ENCODE peak calls at places on chromosomes 7 and 10, in four cellular contexts. One of them, this sample, is unnamed.

GRCh38 chr7:57198801-57199200 is 66.6 kb upstream of the ZNF479 start:
- DNase-seq in GM23338: no peak
- DNase-seq in CD4-positive, alpha-beta T cell: no peak
- DNase-seq in cardiac fibroblast: no peak
- DNase-seq in this sample: no peak

GRCh38 chr10:62380002-62380401 is 5.8 kb downstream of the ZNF365 start:
- DNase-seq in GM23338: no peak
- DNase-seq in CD4-positive, alpha-beta T cell: no peak
- DNase-seq in cardiac fibroblast: peak
- DNase-seq in this sample: no peak

GRCh38 chr7:69399038-69399800 is 199.1 kb upstream of the AUTS2 start:
- DNase-seq in GM23338: peak
- DNase-seq in CD4-positive, alpha-beta T cell: no peak
- DNase-seq in cardiac fibroblast: no peak
- DNase-seq in this sample: no peak

GRCh38 chr7:137146552-137146961 is 197.0 kb downstream of the PTN start:
- DNase-seq in GM23338: no peak
- DNase-seq in CD4-positive, alpha-beta T cell: no peak
- DNase-seq in cardiac fibroblast: peak
- DNase-seq in this sample: no peak

GRCh38 chr7:102320601-102321350 is 34.1 kb downstream of the SH2B2 start:
- DNase-seq in GM23338: no peak
- DNase-seq in CD4-positive, alpha-beta T cell: no peak
- DNase-seq in cardiac fibroblast: no peak
- DNase-seq in this sample: no peak

GRCh38 chr7:101990811-101991418 is 173.5 kb downstream of the CUX1 start:
- DNase-seq in GM23338: no peak
- DNase-seq in CD4-positive, alpha-beta T cell: no peak
- DNase-seq in cardiac fibroblast: no peak
- DNase-seq in this sample: no peak

GRCh38 chr10:95374597-95375209 is 83.9 kb upstream of the PDLIM1 start:
- DNase-seq in GM23338: peak
- DNase-seq in CD4-positive, alpha-beta T cell: peak
- DNase-seq in cardiac fibroblast: peak
- DNase-seq in this sample: no peak

GRCh38 chr7:44225566-44226395 is 25.0 kb downstream of the YKT6 start:
- DNase-seq in GM23338: no peak
- DNase-seq in CD4-positive, alpha-beta T cell: no peak
- DNase-seq in cardiac fibroblast: no peak
- DNase-seq in this sample: no peak

GRCh38 chr10:83553366-83553765 is 585.9 kb upstream of the GHITM start:
- DNase-seq in GM23338: no peak
- DNase-seq in CD4-positive, alpha-beta T cell: no peak
- DNase-seq in cardiac fibroblast: no peak
- DNase-seq in this sample: no peak

GRCh38 chr7:72343991-72344390 is 68.1 kb downstream of the CALN1 start:
- DNase-seq in GM23338: peak
- DNase-seq in CD4-positive, alpha-beta T cell: no peak
- DNase-seq in cardiac fibroblast: no peak
- DNase-seq in this sample: no peak

GRCh38 chr10:58851606-58852005 is 324.8 kb upstream of the PHYHIPL start:
- DNase-seq in GM23338: no peak
- DNase-seq in CD4-positive, alpha-beta T cell: no peak
- DNase-seq in cardiac fibroblast: peak
- DNase-seq in this sample: no peak

GRCh38 chr7:77528368-77528767 is 8.7 kb upstream of the PTPN12 start:
- DNase-seq in GM23338: no peak
- DNase-seq in CD4-positive, alpha-beta T cell: no peak
- DNase-seq in cardiac fibroblast: no peak
- DNase-seq in this sample: no peak

GRCh38 chr7:134056816-134057215 is 70.3 kb upstream of the LRGUK start:
- DNase-seq in GM23338: no peak
- DNase-seq in CD4-positive, alpha-beta T cell: no peak
- DNase-seq in cardiac fibroblast: no peak
- DNase-seq in this sample: no peak

GRCh38 chr7:33539198-33539597 is 366.1 kb upstream of the BMPER start:
- DNase-seq in GM23338: peak
- DNase-seq in CD4-positive, alpha-beta T cell: no peak
- DNase-seq in cardiac fibroblast: no peak
- DNase-seq in this sample: no peak

GRCh38 chr7:146235210-146235609 is 118.6 kb downstream of the CNTNAP2 start:
- DNase-seq in GM23338: no peak
- DNase-seq in CD4-positive, alpha-beta T cell: no peak
- DNase-seq in cardiac fibroblast: no peak
- DNase-seq in this sample: no peak

GRCh38 chr10:14781763-14782162 is 7.1 kb upstream of the FAM107B start:
- DNase-seq in GM23338: no peak
- DNase-seq in CD4-positive, alpha-beta T cell: no peak
- DNase-seq in cardiac fibroblast: no peak
- DNase-seq in this sample: no peak

GRCh38 chr10:74137992-74138391 is 12.6 kb downstream of the AP3M1 start:
- DNase-seq in GM23338: no peak
- DNase-seq in CD4-positive, alpha-beta T cell: no peak
- DNase-seq in cardiac fibroblast: no peak
- DNase-seq in this sample: no peak
- TF ChIP-seq CTCF in GM23338: peak
- TF ChIP-seq CTCF in CD4-positive, alpha-beta T cell: no peak
- TF ChIP-seq CTCF in cardiac fibroblast: no peak
- TF ChIP-seq CTCF in this sample: no peak

DNA sequence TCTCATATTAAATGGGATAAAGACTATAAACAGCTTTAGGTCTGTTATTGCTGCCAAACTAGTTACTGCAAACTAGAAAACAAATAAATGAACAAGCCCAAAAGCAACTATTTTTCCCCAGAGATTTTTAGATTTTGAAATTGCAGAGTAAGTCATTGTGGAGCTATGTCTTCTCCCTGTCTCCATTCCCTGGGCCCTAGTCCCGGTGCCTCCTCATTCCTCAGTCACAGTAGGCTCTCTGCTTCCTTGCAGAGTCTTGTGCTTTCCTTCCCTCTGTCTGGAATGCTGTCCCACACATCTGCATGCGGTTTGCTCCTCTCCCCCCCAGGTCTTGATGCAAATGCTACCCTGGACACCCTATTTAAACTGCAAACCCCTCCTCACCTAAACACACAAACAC is 4.0 kb downstream of the PNLIPRP3 start:
- DNase-seq in GM23338: peak
- DNase-seq in CD4-positive, alpha-beta T cell: no peak
- DNase-seq in cardiac fibroblast: no peak
- DNase-seq in this sample: no peak
- TF ChIP-seq CTCF in GM23338: no peak
- TF ChIP-seq CTCF in CD4-positive, alpha-beta T cell: no peak
- TF ChIP-seq CTCF in cardiac fibroblast: no peak
- TF ChIP-seq CTCF in this sample: no peak

GRCh38 chr7:27825890-27826289 is 85.9 kb downstream of the TAX1BP1 start:
- DNase-seq in GM23338: no peak
- DNase-seq in CD4-positive, alpha-beta T cell: no peak
- DNase-seq in cardiac fibroblast: no peak
- DNase-seq in this sample: no peak
- TF ChIP-seq CTCF in GM23338: no peak
- TF ChIP-seq CTCF in CD4-positive, alpha-beta T cell: no peak
- TF ChIP-seq CTCF in cardiac fibroblast: no peak
- TF ChIP-seq CTCF in this sample: no peak

DNA sequence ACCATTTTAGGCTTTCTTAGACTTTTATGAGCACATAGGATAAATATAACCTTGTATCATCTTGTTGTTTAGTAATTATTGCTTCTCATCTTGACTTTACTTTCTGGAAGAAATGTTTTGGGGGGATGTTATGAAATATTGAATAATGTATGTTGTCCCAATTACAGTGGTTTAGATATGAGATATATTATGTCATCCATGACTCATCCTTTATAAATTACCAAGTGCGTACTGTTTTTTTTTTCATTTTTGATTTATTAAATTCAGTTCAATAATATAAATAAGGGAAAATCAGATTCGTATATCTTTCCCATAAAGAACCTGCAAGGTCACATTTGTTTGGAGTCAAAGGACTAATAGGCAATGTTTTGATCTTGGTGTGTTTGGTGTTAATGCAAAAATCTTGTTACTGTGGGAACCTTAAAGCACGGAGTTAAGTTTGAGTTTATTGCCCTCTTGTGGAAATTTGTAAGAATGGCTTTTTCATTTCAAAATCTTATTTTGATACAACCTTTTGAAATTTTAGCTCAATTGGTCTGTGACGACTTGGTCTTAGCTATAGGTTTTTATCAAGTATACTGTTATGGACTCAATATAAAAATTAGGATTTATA is 108.6 kb downstream of the SRI start:
- DNase-seq in GM23338: peak
- DNase-seq in CD4-positive, alpha-beta T cell: no peak
- DNase-seq in cardiac fibroblast: peak
- DNase-seq in this sample: no peak
- TF ChIP-seq CTCF in GM23338: peak
- TF ChIP-seq CTCF in CD4-positive, alpha-beta T cell: peak
- TF ChIP-seq CTCF in cardiac fibroblast: peak
- TF ChIP-seq CTCF in this sample: peak

DNA sequence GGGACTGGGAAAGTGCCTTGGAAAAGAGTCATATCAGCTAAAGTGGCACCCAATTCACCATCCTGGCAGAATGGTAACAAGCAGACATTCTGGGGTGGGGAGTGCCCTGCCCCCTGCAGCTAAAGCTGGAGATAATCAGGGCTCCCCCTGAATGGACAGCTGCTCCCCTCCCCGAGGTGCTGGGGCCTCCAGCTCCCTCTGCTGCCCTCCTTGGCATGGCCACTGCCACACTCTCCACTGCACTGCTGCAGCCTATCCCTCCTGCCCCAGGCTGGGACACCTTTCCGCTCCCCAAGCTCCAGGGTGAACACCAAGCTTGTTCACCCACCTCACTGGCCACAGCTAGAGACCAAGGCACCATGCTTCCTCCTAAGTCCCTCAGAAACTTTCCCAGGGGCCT is 9.8 kb upstream of the PARD3 start:
- DNase-seq in GM23338: peak
- DNase-seq in CD4-positive, alpha-beta T cell: no peak
- DNase-seq in cardiac fibroblast: no peak
- DNase-seq in this sample: no peak
- TF ChIP-seq CTCF in GM23338: peak
- TF ChIP-seq CTCF in CD4-positive, alpha-beta T cell: no peak
- TF ChIP-seq CTCF in cardiac fibroblast: peak
- TF ChIP-seq CTCF in this sample: no peak

DNA sequence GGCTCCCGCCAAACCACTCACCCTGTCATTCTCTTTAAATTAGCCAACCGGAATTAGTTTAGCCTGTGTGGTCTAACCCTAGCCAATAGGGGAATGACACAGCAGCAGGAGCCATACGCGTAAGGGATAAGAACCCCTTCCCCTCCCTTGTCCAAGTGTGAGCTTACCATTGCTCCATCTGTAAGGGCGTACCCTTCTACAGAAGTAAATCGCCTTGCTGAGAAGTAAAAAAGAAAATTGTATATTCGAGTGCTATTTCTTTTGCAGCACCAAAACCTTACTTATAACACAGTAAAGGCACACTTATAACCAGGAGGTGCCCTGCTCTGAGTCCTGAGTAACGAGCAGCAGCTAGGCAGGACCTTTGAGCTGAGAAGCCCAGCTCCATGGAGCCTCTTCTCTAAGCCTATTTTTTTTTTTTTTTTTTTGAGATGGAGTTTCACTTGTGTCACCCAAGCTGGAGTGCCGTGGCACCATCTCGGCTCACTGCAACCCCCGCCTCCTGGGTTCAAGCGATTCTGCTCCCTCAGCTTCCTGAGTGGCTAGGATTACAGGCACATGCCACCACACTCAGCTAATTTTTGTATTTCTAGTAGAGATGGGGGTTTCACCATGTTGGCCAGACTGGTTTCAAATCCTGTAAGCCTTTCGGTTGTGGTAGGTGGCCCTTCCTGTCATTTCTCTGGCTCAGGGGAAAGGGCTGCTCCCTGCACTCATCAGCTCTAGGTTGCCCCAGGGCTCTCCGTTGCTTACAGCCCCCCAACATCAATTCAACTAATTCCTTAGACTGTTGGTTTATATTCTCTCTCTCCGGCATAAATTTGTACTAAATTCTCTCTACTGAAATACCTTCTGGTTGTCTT is 73.3 kb downstream of the NSUN6 start:
- DNase-seq in GM23338: no peak
- DNase-seq in CD4-positive, alpha-beta T cell: no peak
- DNase-seq in cardiac fibroblast: no peak
- DNase-seq in this sample: no peak
- TF ChIP-seq CTCF in GM23338: no peak
- TF ChIP-seq CTCF in CD4-positive, alpha-beta T cell: no peak
- TF ChIP-seq CTCF in cardiac fibroblast: no peak
- TF ChIP-seq CTCF in this sample: no peak

DNA sequence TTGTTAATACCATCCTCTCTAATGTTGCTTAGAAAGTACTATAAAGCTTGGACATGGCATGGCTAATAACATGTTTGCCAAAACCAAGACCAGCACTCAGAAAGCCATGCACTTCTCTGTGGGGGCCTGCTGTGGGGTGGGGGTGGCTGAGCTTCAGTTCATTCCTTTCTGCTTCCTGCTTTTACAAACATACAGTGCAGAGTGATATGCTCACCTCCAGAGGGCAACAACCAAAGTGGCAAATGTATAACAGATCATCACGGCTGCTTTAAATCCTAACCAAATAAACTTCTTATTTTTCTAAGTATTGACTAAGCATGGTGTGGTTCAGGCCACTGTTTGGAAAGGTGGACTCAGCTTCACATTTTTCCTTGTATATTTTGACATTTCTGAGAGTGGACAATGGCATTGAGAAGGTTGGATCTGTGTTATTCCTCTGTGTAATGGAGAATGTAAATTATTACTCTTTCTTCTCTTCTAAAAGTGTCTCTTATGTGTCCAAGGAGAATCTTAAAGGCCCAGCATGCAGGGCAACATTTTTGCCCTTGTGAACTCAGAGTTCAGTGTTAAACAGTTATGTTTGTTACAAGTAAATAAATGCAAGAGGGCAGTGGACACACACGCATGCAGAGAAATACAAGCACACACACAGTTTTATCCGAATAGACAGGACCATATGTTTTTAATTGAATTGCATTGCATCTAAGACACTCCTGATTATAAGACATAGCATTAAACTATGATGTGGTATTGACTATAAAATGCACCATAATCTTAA is 186.1 kb downstream of the HERPUD2 start:
- DNase-seq in GM23338: no peak
- DNase-seq in CD4-positive, alpha-beta T cell: no peak
- DNase-seq in cardiac fibroblast: no peak
- DNase-seq in this sample: no peak
- TF ChIP-seq CTCF in GM23338: peak
- TF ChIP-seq CTCF in CD4-positive, alpha-beta T cell: no peak
- TF ChIP-seq CTCF in cardiac fibroblast: no peak
- TF ChIP-seq CTCF in this sample: no peak

GRCh38 chr10:31820096-31820495 is 108.5 kb downstream of the ARHGAP12 start:
- DNase-seq in GM23338: no peak
- DNase-seq in CD4-positive, alpha-beta T cell: no peak
- DNase-seq in cardiac fibroblast: no peak
- DNase-seq in this sample: no peak
- TF ChIP-seq CTCF in GM23338: no peak
- TF ChIP-seq CTCF in CD4-positive, alpha-beta T cell: no peak
- TF ChIP-seq CTCF in cardiac fibroblast: no peak
- TF ChIP-seq CTCF in this sample: no peak